ENCODE peak calls at places on chromosome 10, in nine cellular contexts. A is CD8-positive, alpha-beta T cell; Y is fibroblast of mammary gland; K is AG10803; L is MCF 10A; W is lower leg skin; P is fibroblast of pulmonary artery; Z is RWPE2; U is PC-3. X is an unnamed sample.

GRCh38 chr10:98469532-98469931 is 22.8 kb upstream of the HPS1 start:
- DNase-seq in A (no peak), Y (peak), K (no peak), L (no peak), W (no peak), P (peak), Z (no peak), U (no peak), X (no peak)

GRCh38 chr10:59177031-59177861 is 803 bp downstream of the PHYHIPL start:
- DNase-seq in A (no peak), Y (peak), K (peak), L (peak), W (no peak), P (peak), Z (peak), U (peak), X (peak)

GRCh38 chr10:13105184-13105583 is 5.2 kb downstream of the OPTN start:
- DNase-seq in A (no peak), Y (peak), K (peak), L (no peak), W (no peak), P (no peak), Z (no peak), U (no peak), X (no peak)

GRCh38 chr10:70186571-70186970 is 16.3 kb upstream of the SAR1A start:
- DNase-seq in A (no peak), Y (peak), K (no peak), L (peak), W (no peak), P (peak), Z (no peak), U (peak), X (no peak)

GRCh38 chr10:12780634-12781601 is 220.6 kb downstream of the CCDC3 start:
- DNase-seq in A (no peak), Y (peak), K (peak), L (no peak), W (no peak), P (peak), Z (no peak), U (no peak), X (no peak)

GRCh38 chr10:63929826-63930467 is 408.7 kb downstream of the REEP3 start:
- DNase-seq in A (no peak), Y (no peak), K (no peak), L (peak), W (no peak), P (no peak), Z (peak), U (peak), X (no peak)

GRCh38 chr10:4981722-4982471 is 18.7 kb downstream of the AKR1C1 start:
- DNase-seq in A (no peak), Y (peak), K (peak), L (peak), W (no peak), P (peak), Z (no peak), U (peak), X (peak)

GRCh38 chr10:89373916-89374711 is 3.7 kb upstream of the IFIT1B start:
- DNase-seq in A (no peak), Y (peak), K (peak), L (peak), W (peak), P (peak), Z (no peak), U (peak), X (no peak)

GRCh38 chr10:68598978-68599753 is 39.0 kb downstream of the TET1 start:
- DNase-seq in A (no peak), Y (peak), K (peak), L (no peak), W (peak), P (peak), Z (peak), U (peak), X (no peak)

GRCh38 chr10:100656479-100656878 is 88.9 kb upstream of the PAX2 start:
- DNase-seq in A (no peak), Y (peak), K (no peak), L (peak), W (no peak), P (peak), Z (no peak), U (no peak), X (no peak)

GRCh38 chr10:103564799-103565365 is 71.4 kb downstream of the NEURL1 start:
- DNase-seq in A (peak), Y (peak), K (no peak), L (peak), W (no peak), P (peak), Z (no peak), U (peak), X (no peak)

GRCh38 chr10:61900829-61901783 is at the start of gene ARID5B:
- DNase-seq in A (peak), Y (peak), K (peak), L (peak), W (no peak), P (peak), Z (no peak), U (peak), X (no peak)

GRCh38 chr10:124414077-124414476 is 4.6 kb downstream of the OAT start:
- DNase-seq in A (no peak), Y (peak), K (peak), L (peak), W (no peak), P (peak), Z (no peak), U (no peak), X (no peak)

GRCh38 chr10:121459765-121460453 is 138.3 kb downstream of the FGFR2 start:
- DNase-seq in A (no peak), Y (no peak), K (peak), L (peak), W (no peak), P (no peak), Z (no peak), U (no peak), X (no peak)

GRCh38 chr10:123997013-123997412 is 96.4 kb downstream of the CHST15 start:
- DNase-seq in A (peak), Y (no peak), K (no peak), L (no peak), W (no peak), P (no peak), Z (no peak), U (no peak), X (no peak)

GRCh38 chr10:101014230-101014884 is 14.7 kb downstream of the LZTS2 start:
- DNase-seq in A (peak), Y (peak), K (peak), L (peak), W (peak), P (peak), Z (no peak), U (peak), X (peak)

GRCh38 chr10:110058215-110058614 is 50.4 kb downstream of the ADD3 start:
- DNase-seq in A (no peak), Y (no peak), K (no peak), L (no peak), W (no peak), P (peak), Z (no peak), U (no peak), X (no peak)

GRCh38 chr10:118939216-118940007 is 90.1 kb upstream of the NANOS1 start:
- DNase-seq in A (no peak), Y (peak), K (peak), L (peak), W (no peak), P (peak), Z (no peak), U (no peak), X (no peak)

GRCh38 chr10:59864141-59864962 is 42.0 kb downstream of the CCDC6 start:
- DNase-seq in A (no peak), Y (no peak), K (no peak), L (no peak), W (no peak), P (no peak), Z (no peak), U (no peak), X (no peak)

GRCh38 chr10:50622497-50623298 is 1.1 kb downstream of the SGMS1 start:
- DNase-seq in A (peak), Y (peak), K (peak), L (peak), W (peak), P (peak), Z (no peak), U (peak), X (peak)

GRCh38 chr10:90112681-90113080 is 411.3 kb downstream of the KIF20B start:
- DNase-seq in A (no peak), Y (peak), K (no peak), L (no peak), W (no peak), P (peak), Z (no peak), U (no peak), X (no peak)

GRCh38 chr10:3780766-3781457 is 4.1 kb downstream of the KLF6 start:
- DNase-seq in A (no peak), Y (peak), K (peak), L (no peak), W (no peak), P (peak), Z (no peak), U (no peak), X (no peak)

GRCh38 chr10:3782456-3783312 is 2.3 kb downstream of the KLF6 start:
- DNase-seq in A (peak), Y (peak), K (peak), L (peak), W (peak), P (peak), Z (no peak), U (peak), X (no peak)

GRCh38 chr10:3780056-3780765 is 4.8 kb downstream of the KLF6 start:
- DNase-seq in A (no peak), Y (peak), K (peak), L (peak), W (peak), P (peak), Z (no peak), U (peak), X (no peak)

GRCh38 chr10:3782099-3782455 is 2.9 kb downstream of the KLF6 start:
- DNase-seq in A (peak), Y (no peak), K (no peak), L (peak), W (no peak), P (no peak), Z (no peak), U (no peak), X (no peak)

GRCh38 chr10:3781458-3782098 is 3.4 kb downstream of the KLF6 start:
- DNase-seq in A (peak), Y (peak), K (peak), L (peak), W (peak), P (peak), Z (no peak), U (peak), X (no peak)
- TF ChIP-seq CTCF in A (no peak), Y (peak), K (peak), L (peak), W (no peak), P (peak), Z (peak), U (peak), X (peak)

DNA sequence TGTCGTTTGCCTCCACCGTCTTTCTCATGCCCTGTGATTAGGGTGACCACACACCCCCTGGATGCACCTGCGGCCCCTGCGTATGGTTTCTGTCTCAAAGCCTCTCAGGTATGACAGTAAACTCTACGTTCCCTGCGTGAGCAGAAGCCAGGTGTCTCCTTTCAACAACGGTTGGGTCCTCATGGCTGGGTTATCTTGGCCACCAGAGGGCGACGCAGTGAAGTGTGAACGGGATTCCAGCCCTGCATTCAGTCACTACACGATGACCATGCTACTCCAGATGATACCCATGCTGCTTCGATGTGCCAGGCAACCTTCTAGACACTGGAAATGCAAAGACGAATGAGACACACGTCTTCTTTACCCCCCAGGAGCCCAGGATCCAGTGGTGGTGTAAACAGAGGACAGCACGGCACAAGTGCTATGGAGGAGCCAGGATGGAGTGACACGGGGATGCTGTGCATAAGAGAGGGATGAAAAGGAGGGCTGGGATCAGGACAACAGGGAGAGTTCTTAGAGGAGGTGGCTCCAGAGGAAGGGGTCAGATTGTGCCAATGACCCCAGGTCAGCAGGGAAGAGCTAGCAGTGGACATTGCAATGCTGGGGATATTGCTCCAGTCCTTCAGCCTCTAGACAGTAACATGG is 228.1 kb upstream of the PFKP start:
- DNase-seq in A (peak), Y (peak), K (peak), L (peak), W (no peak), P (peak), Z (no peak), U (peak), X (no peak)
- TF ChIP-seq CTCF in A (no peak), Y (peak), K (peak), L (peak), W (no peak), P (peak), Z (peak), U (peak), X (peak)

GRCh38 chr10:75530337-75530736 is 98.9 kb downstream of the LRMDA start:
- DNase-seq in A (no peak), Y (peak), K (peak), L (peak), W (no peak), P (peak), Z (no peak), U (peak), X (no peak)
- TF ChIP-seq CTCF in A (no peak), Y (no peak), K (no peak), L (no peak), W (no peak), P (no peak), Z (no peak), U (no peak), X (no peak)

GRCh38 chr10:71713135-71714040 is 6.2 kb downstream of the C10orf105 start:
- DNase-seq in A (peak), Y (peak), K (peak), L (peak), W (peak), P (peak), Z (no peak), U (no peak), X (no peak)
- TF ChIP-seq CTCF in A (no peak), Y (peak), K (peak), L (no peak), W (no peak), P (peak), Z (no peak), U (no peak), X (no peak)

GRCh38 chr10:35545878-35546631 is 59.1 kb upstream of the GJD4 start:
- DNase-seq in A (no peak), Y (peak), K (peak), L (peak), W (no peak), P (peak), Z (no peak), U (peak), X (no peak)

GRCh38 chr10:35542303-35542702 is 62.8 kb upstream of the GJD4 start:
- DNase-seq in A (no peak), Y (no peak), K (no peak), L (no peak), W (no peak), P (no peak), Z (no peak), U (no peak), X (no peak)

GRCh38 chr10:35545079-35545657 is 60.0 kb upstream of the GJD4 start:
- DNase-seq in A (no peak), Y (no peak), K (no peak), L (no peak), W (no peak), P (no peak), Z (no peak), U (no peak), X (no peak)

GRCh38 chr10:35552622-35553342 is 52.4 kb upstream of the GJD4 start:
- DNase-seq in A (no peak), Y (no peak), K (no peak), L (peak), W (no peak), P (no peak), Z (no peak), U (peak), X (no peak)

DNA sequence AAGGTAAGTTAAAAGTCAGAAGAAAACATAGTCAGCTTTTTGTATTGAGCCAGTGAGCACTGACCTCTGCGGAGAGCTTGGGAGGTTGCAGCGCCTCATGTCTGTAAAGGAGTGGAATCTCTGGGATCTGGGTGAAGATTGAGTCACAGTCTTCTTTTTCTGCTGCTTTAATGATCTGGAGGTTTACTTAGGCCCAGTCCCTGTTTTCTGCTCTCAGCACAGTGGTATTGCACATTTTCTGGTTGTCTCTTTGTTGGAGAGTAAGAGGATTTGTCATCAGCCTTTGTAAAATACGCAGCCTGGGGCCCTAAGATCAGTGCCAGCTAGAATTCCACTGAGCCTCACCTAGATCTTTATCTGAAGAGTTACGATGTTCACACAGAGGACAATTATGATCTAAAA is 58.3 kb upstream of the GJD4 start:
- DNase-seq in A (no peak), Y (no peak), K (peak), L (peak), W (no peak), P (peak), Z (no peak), U (peak), X (no peak)
- TF ChIP-seq CTCF in A (no peak), Y (no peak), K (no peak), L (peak), W (no peak), P (peak), Z (peak), U (peak), X (no peak)

DNA sequence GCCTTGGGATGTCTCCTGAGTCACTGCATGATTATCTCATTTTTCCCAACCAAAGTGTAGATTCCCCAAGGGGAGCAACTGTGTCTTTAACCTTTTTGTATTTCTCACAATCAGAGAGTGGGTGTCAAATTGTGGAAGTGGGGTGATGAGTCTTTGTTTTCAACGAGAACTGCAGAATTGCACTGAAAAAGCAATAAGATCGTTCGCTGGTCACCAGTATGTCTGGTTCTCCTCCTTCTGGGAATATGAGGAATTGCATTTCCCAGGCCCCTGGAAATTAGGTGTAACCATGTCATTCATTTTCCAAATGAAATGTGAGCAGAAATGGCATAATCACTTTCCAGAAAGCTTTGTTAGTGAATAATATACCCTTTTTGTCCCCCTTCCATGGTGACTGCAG is 326.9 kb downstream of the GPAM start:
- DNase-seq in A (no peak), Y (peak), K (peak), L (peak), W (no peak), P (no peak), Z (no peak), U (peak), X (no peak)
- TF ChIP-seq CTCF in A (no peak), Y (peak), K (peak), L (peak), W (no peak), P (no peak), Z (no peak), U (peak), X (peak)

DNA sequence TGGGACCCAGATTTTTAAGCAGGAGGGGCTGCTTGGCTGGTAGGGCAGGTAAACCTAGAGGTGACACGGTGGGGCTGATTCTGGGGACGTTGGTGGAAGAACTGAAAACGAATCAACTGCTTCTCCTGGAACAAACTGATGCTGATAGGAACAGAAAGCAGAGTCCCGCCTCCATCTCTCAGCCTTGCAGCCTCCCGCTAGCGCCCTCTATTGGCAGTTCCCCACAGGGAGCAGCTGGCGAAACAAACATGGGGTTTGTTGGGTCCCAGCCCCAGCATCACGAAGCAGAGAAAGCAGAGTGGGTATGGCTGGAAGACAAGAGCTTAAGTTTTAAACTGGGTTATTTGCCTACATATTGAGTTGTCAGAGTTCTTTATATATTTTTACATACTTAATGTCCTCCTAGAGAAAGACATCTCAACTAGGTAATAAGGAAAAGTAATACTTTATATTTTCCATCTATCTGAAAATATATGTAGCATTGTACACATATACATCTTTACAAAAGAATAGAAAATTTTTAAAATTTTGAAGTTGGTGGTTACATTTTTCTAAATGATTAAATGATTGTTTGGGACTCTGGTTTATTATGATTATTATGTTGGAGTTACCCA is 42.3 kb upstream of the FOXI2 start:
- DNase-seq in A (no peak), Y (peak), K (no peak), L (peak), W (no peak), P (no peak), Z (no peak), U (peak), X (peak)
- TF ChIP-seq CTCF in A (no peak), Y (peak), K (no peak), L (peak), W (no peak), P (no peak), Z (peak), U (peak), X (peak)

DNA sequence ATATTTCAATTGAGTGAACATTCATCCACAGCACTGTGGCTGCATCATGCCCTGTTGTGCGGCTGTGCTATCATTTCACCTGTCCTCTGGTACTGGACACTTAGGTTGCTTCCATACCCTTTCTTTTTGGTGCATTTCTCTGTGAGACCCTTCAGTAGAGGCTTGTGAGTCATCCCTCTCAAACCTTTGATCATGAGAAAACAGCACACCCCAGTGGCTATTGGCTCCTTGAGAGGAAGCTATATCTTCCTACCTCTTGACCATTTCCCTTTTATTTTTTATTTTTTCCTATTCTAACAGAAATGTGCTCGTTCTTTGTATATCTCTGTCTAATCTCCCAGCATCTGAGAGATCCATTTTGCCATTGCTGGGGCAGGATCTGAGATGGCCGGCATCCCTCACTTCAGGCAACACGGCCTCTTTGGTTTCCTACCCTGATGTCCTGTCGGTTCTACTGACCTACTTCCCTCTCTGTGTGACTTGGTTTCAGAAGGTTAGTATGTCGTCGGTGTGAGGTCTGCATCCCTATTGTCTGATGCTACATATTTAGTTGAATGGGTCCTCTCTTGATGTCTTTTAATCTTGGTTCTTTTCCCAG is 23.8 kb upstream of the PIK3AP1 start:
- DNase-seq in A (no peak), Y (peak), K (peak), L (peak), W (peak), P (peak), Z (no peak), U (no peak), X (no peak)
- TF ChIP-seq CTCF in A (no peak), Y (peak), K (peak), L (peak), W (no peak), P (peak), Z (peak), U (peak), X (peak)

GRCh38 chr10:78937800-78938694 is 130.7 kb upstream of the ZMIZ1 start:
- DNase-seq in A (peak), Y (no peak), K (no peak), L (no peak), W (no peak), P (no peak), Z (no peak), U (peak), X (no peak)
- TF ChIP-seq CTCF in A (no peak), Y (no peak), K (no peak), L (no peak), W (no peak), P (peak), Z (peak), U (peak), X (peak)

GRCh38 chr10:7541137-7542087 is 125.4 kb downstream of the ITIH5 start:
- DNase-seq in A (no peak), Y (peak), K (peak), L (no peak), W (peak), P (peak), Z (no peak), U (no peak), X (peak)
- TF ChIP-seq CTCF in A (no peak), Y (no peak), K (peak), L (no peak), W (no peak), P (no peak), Z (no peak), U (no peak), X (peak)

X was measured in progenitor cell of endocrine pancreas.